ENCODE peak calls at places on chromosomes 12 and 14, in seven cellular contexts. N, A, P, T, Y, W and R are unnamed samples. For H3K36me3, the result is how much of the 10 kb centered on the place peaks cover.

GRCh38 chr12:6370994-6371754 is 4.2 kb downstream of the SCNN1A start:
- DNase-seq in Y (peak), P (peak), T (peak), W (no peak), A (peak), N (peak), R (peak)

GRCh38 chr12:55965941-55966407 is at the start of gene PMEL:
- DNase-seq in T (no peak), A (no peak), N (no peak), P (peak), W (no peak), Y (no peak), R (no peak)

GRCh38 chr14:64698899-64699298 is 5.3 kb upstream of the PLEKHG3 start:
- DNase-seq in N (no peak), W (no peak), P (no peak), A (no peak), T (no peak), Y (no peak), R (no peak)

GRCh38 chr14:63986789-63987533 is 134.2 kb downstream of the SYNE2 start:
- DNase-seq in N (peak), T (no peak), Y (no peak), W (no peak), P (no peak), A (peak), R (no peak)

GRCh38 chr12:27331299-27331926 is 1.2 kb upstream of the BMAL2 start:
- DNase-seq in W (no peak), T (no peak), P (no peak), Y (peak), N (peak), A (peak), R (no peak)

GRCh38 chr12:130342442-130342841 is 4.8 kb downstream of the PIWIL1 start:
- DNase-seq in N (no peak), W (no peak), A (no peak), Y (no peak), T (no peak), P (no peak), R (no peak)

GRCh38 chr12:94184995-94185711 is 36.8 kb downstream of the PLXNC1 start:
- DNase-seq in T (no peak), Y (no peak), A (no peak), N (no peak), P (no peak), W (no peak), R (no peak)

GRCh38 chr12:2456813-2457186 is 338.0 kb upstream of the FKBP4 start:
- DNase-seq in T (no peak), Y (no peak), N (no peak), W (no peak), P (no peak), A (no peak), R (no peak)

GRCh38 chr14:77098470-77099353 is 654 bp downstream of the CIPC start:
- DNase-seq in T (peak), W (peak), A (no peak), P (peak), Y (peak), N (no peak), R (peak)

GRCh38 chr12:81212996-81213696 is 135.3 kb downstream of the ACSS3 start:
- DNase-seq in P (no peak), Y (peak), A (peak), W (no peak), T (no peak), N (no peak), R (no peak)

GRCh38 chr14:28468191-28469151 is 298.1 kb upstream of the FOXG1 start:
- DNase-seq in N (peak), T (no peak), W (no peak), Y (no peak), P (peak), A (no peak), R (no peak)

GRCh38 chr12:45407188-45407850 is 191.4 kb downstream of the ANO6 start:
- DNase-seq in W (no peak), P (no peak), Y (peak), T (no peak), N (no peak), A (peak), R (no peak)

GRCh38 chr14:99242238-99242637 is 29.8 kb downstream of the BCL11B start:
- DNase-seq in N (no peak), W (no peak), Y (no peak), A (no peak), P (no peak), T (no peak), R (no peak)

GRCh38 chr14:95876769-95877490 is at the start of gene TUNAR:
- DNase-seq in A (no peak), N (no peak), Y (no peak), T (no peak), P (peak), W (no peak), R (no peak)

GRCh38 chr14:75752086-75752485 is 91.0 kb downstream of the TTLL5 start:
- DNase-seq in N (no peak), A (no peak), Y (no peak), P (no peak), W (no peak), T (no peak), R (no peak)

GRCh38 chr14:59207506-59207933 is 19.1 kb downstream of the DAAM1 start:
- DNase-seq in P (no peak), Y (no peak), N (no peak), A (no peak), W (no peak), T (no peak), R (no peak)

GRCh38 chr12:79871621-79872020 is 63.3 kb downstream of the PPP1R12A start:
- DNase-seq in Y (no peak), P (no peak), T (no peak), N (no peak), A (no peak), W (no peak), R (no peak)

GRCh38 chr12:95506707-95507523 is 33.0 kb downstream of the METAP2 start:
- DNase-seq in P (no peak), W (no peak), Y (no peak), N (no peak), T (no peak), A (peak), R (no peak)

GRCh38 chr14:100297320-100298300 is 8.6 kb downstream of the SLC25A29 start:
- DNase-seq in P (no peak), W (peak), A (peak), N (no peak), Y (peak), T (peak), R (peak)

DNA sequence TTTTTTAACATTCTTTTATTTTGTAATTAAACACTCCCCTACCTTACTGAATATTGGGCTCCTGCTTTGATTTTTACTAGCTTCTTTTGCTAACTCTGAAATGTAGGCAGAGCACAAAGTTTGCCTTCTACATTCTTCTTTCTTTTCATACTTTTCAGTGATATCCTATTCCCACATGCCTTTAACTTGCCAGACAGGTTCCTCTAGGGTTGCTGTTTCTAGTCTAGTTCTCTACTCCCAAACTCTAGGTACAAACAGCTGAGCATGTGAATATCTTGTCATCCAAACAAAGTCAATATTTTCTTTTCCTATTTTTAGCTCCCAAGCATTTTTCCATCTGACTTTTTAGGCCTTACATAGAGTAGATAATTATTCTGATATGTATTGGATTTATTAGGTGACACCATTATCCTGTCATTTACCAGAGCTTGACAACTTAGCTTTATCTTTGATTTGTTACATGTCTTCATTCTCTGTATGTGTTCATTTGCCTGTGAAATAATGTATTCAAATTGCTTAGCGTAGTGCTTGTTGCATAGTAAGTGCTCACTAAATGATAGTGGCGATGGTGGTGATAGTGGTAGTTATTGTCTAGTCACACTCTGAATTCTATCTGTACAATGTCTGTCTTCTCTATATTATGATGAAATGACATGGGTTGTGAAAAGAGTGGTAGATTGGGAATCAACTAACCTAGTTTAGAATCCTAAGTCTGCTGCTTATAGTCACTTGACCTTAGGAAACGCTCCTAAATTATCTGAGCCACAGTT is 73.6 kb upstream of the DNM1L start:
- DNase-seq in Y (no peak), N (peak), W (no peak), P (no peak), T (no peak), A (no peak), R (no peak)
- H3K36me3 ChIP-seq in Y (under half), N (under half), W (under half), P (under half), T (under half), A (under half), R (under half)

GRCh38 chr12:109156036-109156435 is 39.6 kb downstream of the ACACB start:
- DNase-seq in P (no peak), A (no peak), Y (no peak), T (no peak), N (no peak), W (no peak), R (no peak)
- H3K4me3 ChIP-seq in P (no peak), A (no peak), Y (no peak), T (no peak), N (no peak), W (peak), R (no peak)

DNA sequence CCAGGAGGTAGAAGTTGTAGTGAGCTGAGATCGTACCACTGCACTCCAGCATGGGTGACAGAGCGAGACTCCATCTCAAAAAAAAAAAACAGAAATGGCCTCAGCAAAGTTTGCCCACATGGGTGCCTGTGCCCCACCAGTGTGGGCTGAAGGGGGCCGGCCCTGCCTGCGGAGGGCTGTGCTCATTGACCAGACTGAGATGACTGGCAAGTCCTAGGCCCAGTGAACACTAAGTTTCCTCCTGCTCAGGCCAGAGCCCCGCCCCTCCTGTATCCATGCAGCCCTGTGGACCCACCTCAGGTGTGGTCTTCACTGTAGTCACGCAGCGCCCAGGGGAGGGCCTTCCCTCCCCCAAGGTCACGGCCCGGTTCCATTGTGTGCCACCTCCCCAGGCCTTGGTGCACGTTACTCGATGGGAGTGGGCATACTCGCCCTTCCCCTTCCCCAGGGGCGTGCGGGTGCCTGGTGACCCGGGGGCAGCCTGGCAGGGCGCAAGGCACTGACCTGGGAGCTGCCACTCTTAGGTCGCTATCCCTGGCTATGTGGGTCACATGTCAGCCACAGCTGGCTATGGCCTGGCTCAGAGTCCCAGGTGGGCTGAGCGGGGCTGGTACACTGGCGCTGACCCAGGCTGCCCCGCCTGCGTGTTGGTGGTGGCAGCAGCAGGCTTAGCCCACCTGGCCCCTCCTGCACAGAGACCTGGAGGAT is 16.1 kb downstream of the INF2 start:
- DNase-seq in Y (no peak), N (no peak), W (no peak), P (no peak), T (no peak), A (peak), R (no peak)
- H3K36me3 ChIP-seq in Y (under half), N (under half), W (under half), P (under half), T (under half), A (half or more), R (under half)

GRCh38 chr14:67961676-67962075 is 142.1 kb downstream of the RAD51B start:
- DNase-seq in P (no peak), W (no peak), T (no peak), Y (no peak), A (no peak), N (no peak), R (no peak)
- H3K4me3 ChIP-seq in P (no peak), W (no peak), T (no peak), Y (no peak), A (no peak), N (no peak), R (no peak)

GRCh38 chr12:121245031-121245430 is 35.1 kb downstream of the P2RX4 start:
- DNase-seq in P (no peak), A (no peak), T (no peak), W (no peak), N (no peak), Y (no peak), R (no peak)
- H3K36me3 ChIP-seq in P (under half), A (under half), T (under half), W (under half), N (under half), Y (under half), R (under half)

GRCh38 chr14:66758031-66758613 is 250.2 kb downstream of the GPHN start:
- DNase-seq in N (no peak), W (no peak), P (peak), Y (no peak), T (no peak), A (no peak), R (no peak)
- H3K4me3 ChIP-seq in N (no peak), W (no peak), P (no peak), Y (no peak), T (no peak), A (no peak), R (no peak)

GRCh38 chr12:64691227-64691792 is 67.9 kb downstream of the GNS start:
- DNase-seq in Y (no peak), P (peak), W (no peak), T (no peak), N (no peak), A (no peak), R (no peak)
- H3K36me3 ChIP-seq in Y (under half), P (under half), W (under half), T (under half), N (under half), A (under half), R (under half)